ENCODE peak calls at places on chromosomes 13 and 19, in nine cellular contexts. X is stimulated activated CD8-positive, alpha-beta memory T cell treated with anti-CD3 and anti-CD28 coated beads, Interleukin-15, amount 100 ng/mL, for 1 hour; L is stimulated activated CD4-positive, alpha-beta T cell treated with anti-CD3 and anti-CD28 coated beads, Interleukin-1b, Interleukin-23, amount 100 ng/mL, for 24 hours; C is NCI-H1694 treated with DMSO at 0.1 percent for 48 hours; N is endothelial cell of umbilical vein; Z is G401; B is kidney glomerular epithelial cell; P is NCI-H446 treated with DMSO at 0.1 percent for 48 hours; V is dorsolateral prefrontal cortex. O is an unnamed sample.

GRCh38 chr13:23777571-23777870 is 111.7 kb downstream of the MIPEP start:
- DNase-seq in X (no peak), L (no peak), C (no peak), N (no peak), Z (no peak), B (no peak), P (no peak), V (no peak), O (no peak)

GRCh38 chr19:54633401-54633800 is 3.1 kb downstream of the LILRB1 start:
- DNase-seq in X (no peak), L (no peak), C (no peak), N (no peak), Z (no peak), B (no peak), P (no peak), V (no peak), O (no peak)

GRCh38 chr13:79631260-79631659 is 150.3 kb downstream of the NDFIP2 start:
- DNase-seq in X (no peak), L (no peak), C (peak; percentile 82), N (peak; percentile 93), Z (peak; percentile 62), B (peak; percentile 85), P (peak; percentile 36), V (no peak), O (peak; percentile 61)

GRCh38 chr19:13099073-13099999 is 3.3 kb downstream of the LYL1 start:
- DNase-seq in X (peak; percentile 48), L (no peak), C (no peak), N (peak; percentile 79), Z (no peak), B (no peak), P (no peak), V (no peak), O (no peak)

GRCh38 chr13:18212873-18213272 is 968.8 kb downstream of the TUBA3C start:
- DNase-seq in X (no peak), L (peak; percentile 37), C (no peak), N (peak; percentile 47), Z (peak; percentile 11), B (no peak), P (no peak), V (no peak), O (no peak)

GRCh38 chr19:40267601-40267997 is 17.5 kb downstream of the AKT2 start:
- DNase-seq in X (no peak), L (no peak), C (no peak), N (no peak), Z (no peak), B (no peak), P (no peak), V (no peak), O (no peak)

GRCh38 chr13:94205896-94206295 is 273.6 kb downstream of the DCT start:
- DNase-seq in X (no peak), L (no peak), C (no peak), N (no peak), Z (no peak), B (no peak), P (no peak), V (no peak), O (no peak)

GRCh38 chr13:21014666-21015170 is 46.7 kb downstream of the LATS2 start:
- DNase-seq in X (no peak), L (no peak), C (no peak), N (peak; percentile 58), Z (no peak), B (peak; percentile 81), P (peak; percentile 90), V (no peak), O (peak; percentile 43)

GRCh38 chr19:19558055-19558454 is 20.0 kb downstream of the CILP2 start:
- DNase-seq in X (no peak), L (no peak), C (no peak), N (no peak), Z (no peak), B (no peak), P (no peak), V (no peak), O (no peak)

GRCh38 chr13:35475960-35476943 is at the start of gene MAB21L1:
- DNase-seq in X (no peak), L (no peak), C (no peak), N (peak; percentile 24), Z (peak; percentile 99), B (no peak), P (no peak), V (no peak), O (no peak)

GRCh38 chr19:1074512-1075283 is 7.7 kb downstream of the ARHGAP45 start:
- DNase-seq in X (peak; percentile 95), L (peak; percentile 68), C (peak; percentile 75), N (no peak), Z (peak; percentile 41), B (no peak), P (peak; percentile 78), V (peak; percentile 76), O (no peak)

GRCh38 chr19:35236638-35237400 is 8.3 kb upstream of the FAM187B start:
- DNase-seq in X (no peak), L (no peak), C (no peak), N (no peak), Z (no peak), B (no peak), P (no peak), V (no peak), O (no peak)

GRCh38 chr13:110925023-110925608 is 10.2 kb upstream of the ANKRD10 start:
- DNase-seq in X (no peak), L (no peak), C (no peak), N (no peak), Z (peak; percentile 17), B (no peak), P (no peak), V (no peak), O (no peak)

GRCh38 chr19:43872547-43873336 is 45.6 kb downstream of the ZNF283 start:
- DNase-seq in X (no peak), L (no peak), C (no peak), N (peak; percentile 3), Z (no peak), B (no peak), P (no peak), V (no peak), O (no peak)

GRCh38 chr19:31572671-31573298 is 223.5 kb upstream of the TSHZ3 start:
- DNase-seq in X (no peak), L (no peak), C (no peak), N (no peak), Z (no peak), B (no peak), P (no peak), V (no peak), O (no peak)

GRCh38 chr13:53953205-53953604 is 924.6 kb downstream of the OLFM4 start:
- DNase-seq in X (no peak), L (no peak), C (no peak), N (no peak), Z (no peak), B (no peak), P (peak; percentile 13), V (no peak), O (no peak)

GRCh38 chr19:36049080-36049698 is 4.9 kb downstream of the THAP8 start:
- DNase-seq in X (no peak), L (no peak), C (no peak), N (no peak), Z (no peak), B (no peak), P (no peak), V (no peak), O (no peak)

GRCh38 chr19:17706750-17707181 is 12.5 kb upstream of the MAP1S start:
- DNase-seq in X (no peak), L (no peak), C (no peak), N (peak; percentile 39), Z (peak; percentile 91), B (no peak), P (no peak), V (peak; percentile 79), O (no peak)

GRCh38 chr13:37319041-37319443 is 213.6 kb upstream of the CSNK1A1L start:
- DNase-seq in X (no peak), L (no peak), C (no peak), N (no peak), Z (no peak), B (no peak), P (no peak), V (no peak), O (no peak)

GRCh38 chr19:7965921-7966665 is 22.6 kb upstream of the TIMM44 start:
- DNase-seq in X (no peak), L (no peak), C (no peak), N (no peak), Z (no peak), B (no peak), P (no peak), V (no peak), O (no peak)

GRCh38 chr13:38686635-38687245 is at the start of gene FREM2:
- DNase-seq in X (no peak), L (no peak), C (peak; percentile 48), N (no peak), Z (peak; percentile 19), B (peak; percentile 43), P (peak; percentile 82), V (peak; percentile 66), O (peak; percentile 54)

GRCh38 chr19:33666196-33666595 is 44.4 kb downstream of the CHST8 start:
- DNase-seq in X (no peak), L (no peak), C (no peak), N (no peak), Z (no peak), B (no peak), P (no peak), V (no peak), O (no peak)

GRCh38 chr19:29583196-29584006 is 22.7 kb upstream of the POP4 start:
- DNase-seq in X (no peak), L (no peak), C (no peak), N (no peak), Z (no peak), B (peak; percentile 53), P (no peak), V (no peak), O (no peak)

GRCh38 chr19:31312004-31312403 is 37.2 kb downstream of the TSHZ3 start:
- DNase-seq in X (no peak), L (no peak), C (no peak), N (no peak), Z (no peak), B (peak; percentile 22), P (no peak), V (no peak), O (no peak)

GRCh38 chr13:75219479-75220237 is 262.3 kb downstream of the TBC1D4 start:
- DNase-seq in X (peak; percentile 70), L (peak; percentile 80), C (peak; percentile 83), N (peak; percentile 66), Z (peak; percentile 61), B (peak; percentile 57), P (no peak), V (peak; percentile 92), O (no peak)

GRCh38 chr19:19354007-19354406 is 33.4 kb downstream of the MAU2 start:
- DNase-seq in X (no peak), L (no peak), C (no peak), N (no peak), Z (no peak), B (no peak), P (no peak), V (no peak), O (no peak)

GRCh38 chr19:28990522-28990921 is 222.4 kb downstream of the UQCRFS1 start:
- DNase-seq in X (no peak), L (no peak), C (no peak), N (no peak), Z (peak; percentile 54), B (no peak), P (no peak), V (no peak), O (no peak)

GRCh38 chr13:78029891-78030290 is 111.3 kb upstream of the EDNRB start:
- DNase-seq in X (no peak), L (no peak), C (no peak), N (no peak), Z (no peak), B (no peak), P (no peak), V (no peak), O (no peak)

O was measured in kidney epithelial cell.